ENCODE peak calls at places on chromosomes 4 and X, in seven cellular contexts. One of them, this sample, is unnamed.

GRCh38 chr4:129131343-129131742 is 35.4 kb downstream of the C4orf33 start:
- DNase-seq in NCI-H345: no peak
- DNase-seq in NCI-H446: no peak
- DNase-seq in GM13976: no peak
- DNase-seq in OCI-M1: no peak
- DNase-seq in GM03348: no peak
- DNase-seq in ovary: no peak
- DNase-seq in this sample: no peak

GRCh38 chr4:76272091-76272490 is 20.6 kb downstream of the FAM47E start:
- DNase-seq in ovary: no peak
- DNase-seq in GM03348: no peak
- DNase-seq in GM13976: no peak
- DNase-seq in OCI-M1: no peak
- DNase-seq in NCI-H446: no peak
- DNase-seq in NCI-H345: no peak
- DNase-seq in this sample: no peak

GRCh38 chr4:132934901-132935300 is 214.2 kb upstream of the PCDH10 start:
- DNase-seq in ovary: no peak
- DNase-seq in GM13976: no peak
- DNase-seq in NCI-H446: no peak
- DNase-seq in GM03348: no peak
- DNase-seq in OCI-M1: no peak
- DNase-seq in NCI-H345: no peak
- DNase-seq in this sample: no peak

GRCh38 chr4:185566425-185566824 is 31.1 kb upstream of the PDLIM3 start:
- DNase-seq in NCI-H345: no peak
- DNase-seq in ovary: no peak
- DNase-seq in OCI-M1: no peak
- DNase-seq in GM03348: no peak
- DNase-seq in GM13976: no peak
- DNase-seq in NCI-H446: no peak
- DNase-seq in this sample: no peak

GRCh38 chr4:73067971-73068394 is 1.5 kb downstream of the COX18 start:
- DNase-seq in OCI-M1: no peak
- DNase-seq in GM13976: no peak
- DNase-seq in NCI-H345: no peak
- DNase-seq in GM03348: peak
- DNase-seq in NCI-H446: no peak
- DNase-seq in ovary: no peak
- DNase-seq in this sample: no peak

GRCh38 chr4:84126061-84126787 is 372.9 kb downstream of the NKX6-1 start:
- DNase-seq in OCI-M1: no peak
- DNase-seq in NCI-H345: no peak
- DNase-seq in GM13976: no peak
- DNase-seq in GM03348: no peak
- DNase-seq in NCI-H446: no peak
- DNase-seq in ovary: no peak
- DNase-seq in this sample: no peak

GRCh38 chr4:62548108-62548524 is 1348.0 kb downstream of the ADGRL3 start:
- DNase-seq in GM03348: no peak
- DNase-seq in GM13976: no peak
- DNase-seq in NCI-H345: no peak
- DNase-seq in OCI-M1: no peak
- DNase-seq in ovary: no peak
- DNase-seq in NCI-H446: no peak
- DNase-seq in this sample: no peak

GRCh38 chr4:139913995-139914394 is 240.0 kb downstream of the MAML3 start:
- DNase-seq in NCI-H446: no peak
- DNase-seq in NCI-H345: no peak
- DNase-seq in GM13976: no peak
- DNase-seq in OCI-M1: no peak
- DNase-seq in GM03348: peak
- DNase-seq in ovary: no peak
- DNase-seq in this sample: no peak

GRCh38 chrX:63434665-63435064 is 83.5 kb upstream of the SPIN4 start:
- DNase-seq in ovary: no peak
- DNase-seq in NCI-H345: no peak
- DNase-seq in GM13976: no peak
- DNase-seq in OCI-M1: peak
- DNase-seq in GM03348: no peak
- DNase-seq in NCI-H446: no peak
- DNase-seq in this sample: no peak

GRCh38 chrX:15334561-15334960 is 762 bp downstream of the PIGA start:
- DNase-seq in NCI-H345: no peak
- DNase-seq in GM03348: peak
- DNase-seq in NCI-H446: no peak
- DNase-seq in OCI-M1: peak
- DNase-seq in GM13976: peak
- DNase-seq in ovary: no peak
- DNase-seq in this sample: no peak

GRCh38 chr4:6162885-6163284 is 37.5 kb downstream of the JAKMIP1 start:
- DNase-seq in NCI-H446: no peak
- DNase-seq in GM03348: no peak
- DNase-seq in OCI-M1: no peak
- DNase-seq in ovary: no peak
- DNase-seq in NCI-H345: no peak
- DNase-seq in GM13976: no peak
- DNase-seq in this sample: no peak

GRCh38 chr4:169810325-169811323 is 52.9 kb upstream of the HPF1 start:
- DNase-seq in NCI-H345: peak
- DNase-seq in ovary: no peak
- DNase-seq in OCI-M1: peak
- DNase-seq in NCI-H446: peak
- DNase-seq in GM13976: peak
- DNase-seq in GM03348: peak
- DNase-seq in this sample: peak

GRCh38 chrX:23779025-23779424 is 3.9 kb upstream of the SAT1 start:
- DNase-seq in NCI-H446: no peak
- DNase-seq in OCI-M1: no peak
- DNase-seq in GM13976: no peak
- DNase-seq in NCI-H345: no peak
- DNase-seq in ovary: no peak
- DNase-seq in GM03348: no peak
- DNase-seq in this sample: no peak

GRCh38 chr4:69984030-69984443 is 11.7 kb upstream of the STATH start:
- DNase-seq in NCI-H446: no peak
- DNase-seq in ovary: no peak
- DNase-seq in GM03348: no peak
- DNase-seq in NCI-H345: peak
- DNase-seq in GM13976: no peak
- DNase-seq in OCI-M1: no peak
- DNase-seq in this sample: no peak

GRCh38 chr4:150501983-150502382 is 80.0 kb upstream of the MAB21L2 start:
- DNase-seq in GM13976: no peak
- DNase-seq in NCI-H446: no peak
- DNase-seq in OCI-M1: no peak
- DNase-seq in GM03348: peak
- DNase-seq in ovary: no peak
- DNase-seq in NCI-H345: no peak
- DNase-seq in this sample: no peak

GRCh38 chrX:149372861-149373260 is 132.2 kb downstream of the IDS start:
- DNase-seq in NCI-H446: no peak
- DNase-seq in NCI-H345: no peak
- DNase-seq in ovary: no peak
- DNase-seq in GM13976: no peak
- DNase-seq in OCI-M1: no peak
- DNase-seq in GM03348: no peak
- DNase-seq in this sample: no peak

GRCh38 chrX:115948018-115948923 is 222.3 kb upstream of the AGTR2 start:
- DNase-seq in GM03348: no peak
- DNase-seq in ovary: no peak
- DNase-seq in NCI-H345: no peak
- DNase-seq in NCI-H446: no peak
- DNase-seq in GM13976: peak
- DNase-seq in OCI-M1: no peak
- DNase-seq in this sample: no peak

GRCh38 chr4:186954506-186954905 is 230.8 kb upstream of the FAT1 start:
- DNase-seq in ovary: no peak
- DNase-seq in GM03348: no peak
- DNase-seq in NCI-H345: no peak
- DNase-seq in NCI-H446: no peak
- DNase-seq in OCI-M1: no peak
- DNase-seq in GM13976: no peak
- DNase-seq in this sample: no peak

GRCh38 chr4:8334786-8335460 is 65.4 kb downstream of the HTRA3 start:
- DNase-seq in NCI-H345: no peak
- DNase-seq in GM03348: no peak
- DNase-seq in GM13976: no peak
- DNase-seq in NCI-H446: no peak
- DNase-seq in OCI-M1: no peak
- DNase-seq in ovary: no peak
- DNase-seq in this sample: no peak